ENCODE peak calls at places on chromosome 14, in four cellular contexts. C is K562, U is HL-60, N is GM12878. T is an unnamed sample.

GRCh38 chr14:91624757-91625156 is 107.1 kb downstream of the CATSPERB start:
- DNase-seq in N (no peak), C (no peak), U (no peak), T (no peak)

GRCh38 chr14:52044791-52045522 is 23.9 kb downstream of the NID2 start:
- DNase-seq in N (no peak), C (no peak), U (no peak), T (no peak)

GRCh38 chr14:42192659-42193425 is 586.2 kb downstream of the LRFN5 start:
- DNase-seq in U (no peak), N (no peak), C (no peak), T (no peak)

GRCh38 chr14:68312300-68312699 is 480.6 kb downstream of the ZFP36L1 start:
- DNase-seq in U (no peak), C (no peak), N (no peak), T (no peak)

GRCh38 chr14:34301107-34301734 is 160.8 kb downstream of the SPTSSA start:
- DNase-seq in C (peak), N (peak), U (peak), T (peak)

GRCh38 chr14:104224516-104225281 is 86.3 kb downstream of the KIF26A start:
- DNase-seq in U (no peak), C (peak), N (no peak), T (peak)

GRCh38 chr14:39558525-39558924 is 126.3 kb upstream of the FBXO33 start:
- DNase-seq in C (no peak), U (no peak), N (no peak), T (no peak)

GRCh38 chr14:74429991-74430390 is 4.0 kb upstream of the SYNDIG1L start:
- DNase-seq in N (no peak), C (no peak), U (no peak), T (no peak)

GRCh38 chr14:21026251-21026987 is 1.6 kb upstream of the NDRG2 start:
- DNase-seq in U (no peak), C (no peak), N (no peak), T (no peak)

GRCh38 chr14:21382886-21383847 is 652 bp downstream of the SUPT16H start:
- DNase-seq in N (no peak), U (peak), C (peak), T (peak)

GRCh38 chr14:20799955-20800544 is 2.6 kb downstream of the RNASE1 start:
- DNase-seq in N (no peak), U (peak), C (peak), T (no peak)

GRCh38 chr14:78902010-78902623 is 731.9 kb downstream of the NRXN3 start:
- DNase-seq in U (peak), C (no peak), N (no peak), T (no peak)

GRCh38 chr14:91573894-91574837 is 64.1 kb upstream of the PPP4R3A start:
- DNase-seq in N (peak), U (peak), C (no peak), T (peak)

GRCh38 chr14:22291406-22291805 is 297.6 kb downstream of the DAD1 start:
- DNase-seq in C (no peak), U (no peak), N (no peak), T (no peak)

GRCh38 chr14:34536951-34537676 is 2.4 kb downstream of the EAPP start:
- DNase-seq in U (no peak), C (no peak), N (no peak), T (no peak)

GRCh38 chr14:85531594-85532391 is 1.8 kb downstream of the FLRT2 start:
- DNase-seq in N (no peak), U (peak), C (no peak), T (no peak)

GRCh38 chr14:84128025-84128424 is 1401.9 kb upstream of the FLRT2 start:
- DNase-seq in N (no peak), U (no peak), C (no peak), T (no peak)

GRCh38 chr14:96100171-96101064 is 61.3 kb downstream of the C14orf132 start:
- DNase-seq in U (peak), N (peak), C (peak), T (peak)
- TF ChIP-seq POLR2AphosphoS5 in U (no peak), N (no peak), C (no peak), T (no peak)

GRCh38 chr14:66495214-66496098 is 9.3 kb downstream of the CCDC196 start:
- DNase-seq in N (peak), U (peak), C (peak), T (peak)
- TF ChIP-seq SPI1 in N (no peak), U (no peak), C (no peak), T (no peak)

GRCh38 chr14:102568115-102568614 is 24.3 kb upstream of the RCOR1 start:
- DNase-seq in N (no peak), C (peak), U (peak), T (no peak)
- TF ChIP-seq POLR2AphosphoS5 in N (no peak), C (peak), U (no peak), T (no peak)

GRCh38 chr14:64738306-64738879 is 34.2 kb downstream of the PLEKHG3 start:
- DNase-seq in C (no peak), N (no peak), U (no peak), T (no peak)

GRCh38 chr14:64737391-64738305 is 33.4 kb downstream of the PLEKHG3 start:
- DNase-seq in U (no peak), C (no peak), N (no peak), T (no peak)

GRCh38 chr14:64734990-64735389 is 30.8 kb downstream of the PLEKHG3 start:
- DNase-seq in U (no peak), N (no peak), C (no peak), T (no peak)

GRCh38 chr14:64733899-64734298 is 29.7 kb downstream of the PLEKHG3 start:
- DNase-seq in N (no peak), C (no peak), U (no peak), T (no peak)

GRCh38 chr14:64736271-64737131 is 32.3 kb downstream of the PLEKHG3 start:
- DNase-seq in N (no peak), C (peak), U (no peak), T (no peak)
- TF ChIP-seq SPI1 in N (no peak), C (no peak), U (no peak), T (no peak)

GRCh38 chr14:58871972-58872530 is 234.3 kb downstream of the DACT1 start:
- DNase-seq in N (no peak), U (no peak), C (no peak), T (no peak)

GRCh38 chr14:58875613-58876012 is 237.9 kb downstream of the DACT1 start:
- DNase-seq in N (no peak), C (no peak), U (no peak), T (no peak)

GRCh38 chr14:58878740-58879139 is 241.0 kb downstream of the DACT1 start:
- DNase-seq in C (no peak), U (no peak), N (no peak), T (no peak)

GRCh38 chr14:58876613-58877012 is 238.9 kb downstream of the DACT1 start:
- DNase-seq in N (no peak), U (no peak), C (no peak), T (no peak)

DNA sequence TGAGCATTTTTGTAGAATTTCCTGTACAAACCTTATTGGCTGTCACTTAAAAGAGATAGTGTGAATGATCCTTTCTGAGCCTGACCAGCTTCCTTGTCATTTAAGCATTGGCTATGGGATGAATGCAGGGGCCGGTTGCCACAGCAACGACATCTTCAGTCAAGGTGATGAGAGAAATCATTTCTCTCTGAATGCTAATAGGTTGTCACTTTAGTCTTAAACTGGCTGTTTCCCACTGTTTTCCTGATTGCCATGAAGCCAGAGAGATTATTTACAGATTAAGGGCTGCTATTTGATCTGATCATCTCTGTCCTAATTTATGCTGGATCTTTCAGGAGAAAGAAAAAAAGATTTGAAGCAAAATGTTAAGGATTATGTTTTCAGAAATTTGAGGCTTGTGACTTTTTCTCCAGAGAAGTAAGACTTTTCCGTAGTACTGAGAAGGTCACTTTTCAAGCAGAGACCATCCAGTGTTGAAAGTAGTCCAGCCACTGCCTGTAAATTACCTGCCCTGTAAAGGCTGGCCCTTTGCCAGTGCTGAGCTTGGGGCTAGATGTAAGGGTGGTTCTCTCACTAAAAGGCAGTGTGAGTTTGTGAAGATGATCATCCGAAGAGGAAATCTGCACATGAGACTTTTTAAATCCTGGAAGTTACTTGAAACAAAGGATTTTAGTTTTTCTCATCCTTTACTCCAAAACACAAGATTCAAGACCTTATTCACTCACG is 235.6 kb downstream of the DACT1 start:
- DNase-seq in U (no peak), N (no peak), C (no peak), T (no peak)
- TF ChIP-seq POLR2AphosphoS5 in U (no peak), N (no peak), C (no peak), T (no peak)

GRCh38 chr14:59997496-59997895 is 77.6 kb downstream of the LRRC9 start:
- DNase-seq in C (no peak), U (no peak), N (no peak), T (no peak)
- TF ChIP-seq SPI1 in C (no peak), U (no peak), N (no peak), T (no peak)